ENCODE peak calls at places on chromosomes 11 and 22, in six cellular contexts. P, G, J, V, Q and X are unnamed samples.

GRCh38 chr11:86244063-86244521 is 461 bp upstream of the EED start:
- DNase-seq in P (peak), G (peak), J (peak), V (peak), Q (peak), X (peak)

GRCh38 chr22:42452456-42452855 is 20.3 kb upstream of the NFAM1 start:
- DNase-seq in P (no peak), G (no peak), J (no peak), V (no peak), Q (no peak), X (no peak)

GRCh38 chr11:36492724-36493304 is 17.3 kb downstream of the TRAF6 start:
- DNase-seq in P (no peak), G (no peak), J (no peak), V (no peak), Q (no peak), X (no peak)

GRCh38 chr11:73201249-73201648 is 16.8 kb upstream of the P2RY2 start:
- DNase-seq in P (no peak), G (no peak), J (no peak), V (no peak), Q (no peak), X (peak)

GRCh38 chr22:38718414-38718813 is 12.7 kb downstream of the GTPBP1 start:
- DNase-seq in P (no peak), G (peak), J (peak), V (no peak), Q (no peak), X (peak)

GRCh38 chr11:119282495-119282894 is 34.4 kb downstream of the MCAM start:
- DNase-seq in P (no peak), G (no peak), J (no peak), V (no peak), Q (no peak), X (no peak)

GRCh38 chr22:41301085-41302015 is at the start of gene ZC3H7B:
- DNase-seq in P (peak), G (peak), J (peak), V (peak), Q (peak), X (no peak)

GRCh38 chr22:39994566-39995345 is at the start of gene FAM83F:
- DNase-seq in P (peak), G (no peak), J (no peak), V (peak), Q (no peak), X (no peak)

GRCh38 chr11:92643827-92644226 is 325.6 kb upstream of the MTNR1B start:
- DNase-seq in P (no peak), G (no peak), J (no peak), V (no peak), Q (no peak), X (no peak)

GRCh38 chr11:35045219-35045819 is 93.7 kb upstream of the CD44 start:
- DNase-seq in P (peak), G (no peak), J (no peak), V (peak), Q (no peak), X (no peak)

GRCh38 chr11:34052036-34052607 is 591 bp downstream of the CAPRIN1 start:
- DNase-seq in P (peak), G (peak), J (peak), V (peak), Q (peak), X (peak)

GRCh38 chr11:33500331-33500730 is 200.3 kb downstream of the C11orf91 start:
- DNase-seq in P (no peak), G (no peak), J (no peak), V (no peak), Q (no peak), X (no peak)

GRCh38 chr11:95912902-95913560 is 10.9 kb downstream of the MTMR2 start:
- DNase-seq in P (no peak), G (no peak), J (no peak), V (no peak), Q (no peak), X (no peak)

GRCh38 chr11:122085264-122085663 is 30.8 kb downstream of the BLID start:
- DNase-seq in P (no peak), G (no peak), J (no peak), V (no peak), Q (no peak), X (no peak)

GRCh38 chr11:14644396-14645246 is 1.0 kb downstream of the PDE3B start:
- DNase-seq in P (peak), G (no peak), J (no peak), V (peak), Q (peak), X (peak)

GRCh38 chr11:20865161-20865560 is 195.8 kb downstream of the NELL1 start:
- DNase-seq in P (no peak), G (no peak), J (no peak), V (no peak), Q (no peak), X (no peak)

GRCh38 chr11:60343094-60343704 is 16.1 kb downstream of the MS4A6E start:
- DNase-seq in P (no peak), G (no peak), J (no peak), V (no peak), Q (no peak), X (no peak)

GRCh38 chr11:119371778-119372182 is 9.7 kb downstream of the USP2 start:
- DNase-seq in P (no peak), G (peak), J (no peak), V (no peak), Q (no peak), X (peak)

GRCh38 chr11:78465169-78465942 is 47.7 kb upstream of the GAB2 start:
- DNase-seq in P (no peak), G (no peak), J (no peak), V (peak), Q (no peak), X (no peak)

GRCh38 chr11:60064115-60064514 is 7.7 kb downstream of the MS4A3 start:
- DNase-seq in P (no peak), G (no peak), J (no peak), V (no peak), Q (no peak), X (no peak)

GRCh38 chr22:23401111-23401909 is 178.8 kb downstream of the IGLL1 start:
- DNase-seq in P (no peak), G (no peak), J (no peak), V (no peak), Q (no peak), X (no peak)

GRCh38 chr22:31083923-31084810 is 3.0 kb downstream of the SMTN start:
- DNase-seq in P (no peak), G (no peak), J (no peak), V (no peak), Q (peak), X (no peak)